ENCODE peak calls at places on chromosomes 3 and 15, in five cellular contexts. W is brain microvascular endothelial cell, N is EL, A is activated T-cell treated with anti-CD3 and anti-CD28 coated beads for 1 hour, R is omental fat pad. G is an unnamed sample.

GRCh38 chr3:165195628-165196576 is at the start of gene SLITRK3:
- DNase-seq in W (no peak), N (no peak), A (no peak), R (no peak), G (no peak)

GRCh38 chr3:134029256-134029733 is 430 bp downstream of the SLCO2A1 start:
- DNase-seq in W (no peak), N (peak; percentile 13), A (no peak), R (no peak), G (no peak)

GRCh38 chr15:59792359-59792758 is 103.2 kb upstream of the BNIP2 start:
- DNase-seq in W (no peak), N (no peak), A (peak; percentile 13), R (no peak), G (no peak)

GRCh38 chr3:18425641-18426403 is 683 bp upstream of the SATB1 start:
- DNase-seq in W (no peak), N (no peak), A (peak; percentile 65), R (no peak), G (peak; percentile 44)

GRCh38 chr3:139284221-139284620 is 59.6 kb upstream of the MRPS22 start:
- DNase-seq in W (no peak), N (peak; percentile 48), A (no peak), R (no peak), G (no peak)

GRCh38 chr3:141427764-141428163 is 59.1 kb upstream of the RASA2 start:
- DNase-seq in W (no peak), N (no peak), A (no peak), R (no peak), G (no peak)

GRCh38 chr15:70492240-70493177 is 270.8 kb downstream of the UACA start:
- DNase-seq in W (peak; percentile 91), N (peak; percentile 96), A (peak; percentile 69), R (no peak), G (peak; percentile 87)

GRCh38 chr3:53651927-53652326 is 157.5 kb downstream of the CACNA1D start:
- DNase-seq in W (no peak), N (no peak), A (no peak), R (no peak), G (no peak)

GRCh38 chr3:138442996-138443395 is 8.6 kb downstream of the ESYT3 start:
- DNase-seq in W (no peak), N (no peak), A (no peak), R (no peak), G (no peak)

G was measured in effector memory CD8-positive, alpha-beta T cell.